ENCODE peak calls at places on chromosomes 5 and 9, in six cellular contexts. One of them, this sample, is unnamed.

GRCh38 chr9:135948873-135949665 is 12.1 kb downstream of the UBAC1 start:
- DNase-seq in PC-3: no peak
- DNase-seq in A549: no peak
- DNase-seq in esophagus muscularis mucosa: no peak
- DNase-seq in right lobe of liver: no peak
- DNase-seq in IMR-90: no peak
- DNase-seq in this sample: peak; percentile 36

GRCh38 chr5:81204205-81204604 is 28.9 kb upstream of the CKMT2 start:
- DNase-seq in PC-3: no peak
- DNase-seq in A549: no peak
- DNase-seq in esophagus muscularis mucosa: no peak
- DNase-seq in right lobe of liver: no peak
- DNase-seq in IMR-90: no peak
- DNase-seq in this sample: no peak

GRCh38 chr5:93990504-93991085 is 249.2 kb upstream of the POU5F2 start:
- DNase-seq in PC-3: no peak
- DNase-seq in A549: no peak
- DNase-seq in esophagus muscularis mucosa: no peak
- DNase-seq in right lobe of liver: no peak
- DNase-seq in IMR-90: peak; percentile 2
- DNase-seq in this sample: no peak

GRCh38 chr9:76717611-76718010 is 46.6 kb upstream of the PCA3 start:
- DNase-seq in PC-3: no peak
- DNase-seq in A549: no peak
- DNase-seq in esophagus muscularis mucosa: no peak
- DNase-seq in right lobe of liver: no peak
- DNase-seq in IMR-90: peak; percentile 4
- DNase-seq in this sample: no peak

GRCh38 chr5:38596997-38597396 is 40.6 kb upstream of the LIFR start:
- DNase-seq in PC-3: no peak
- DNase-seq in A549: no peak
- DNase-seq in esophagus muscularis mucosa: no peak
- DNase-seq in right lobe of liver: no peak
- DNase-seq in IMR-90: no peak
- DNase-seq in this sample: no peak

GRCh38 chr5:125976421-125977060 is 446.7 kb upstream of the GRAMD2B start:
- DNase-seq in PC-3: no peak
- DNase-seq in A549: no peak
- DNase-seq in esophagus muscularis mucosa: no peak
- DNase-seq in right lobe of liver: no peak
- DNase-seq in IMR-90: no peak
- DNase-seq in this sample: no peak

GRCh38 chr5:172935096-172935495 is 24.1 kb upstream of the RPL26L1 start:
- DNase-seq in PC-3: no peak
- DNase-seq in A549: no peak
- DNase-seq in esophagus muscularis mucosa: no peak
- DNase-seq in right lobe of liver: no peak
- DNase-seq in IMR-90: no peak
- DNase-seq in this sample: no peak

GRCh38 chr5:172940242-172941066 is 18.8 kb upstream of the RPL26L1 start:
- DNase-seq in PC-3: no peak
- DNase-seq in A549: no peak
- DNase-seq in esophagus muscularis mucosa: no peak
- DNase-seq in right lobe of liver: no peak
- DNase-seq in IMR-90: no peak
- DNase-seq in this sample: no peak

GRCh38 chr9:81377921-81378320 is 311.4 kb downstream of the TLE1 start:
- DNase-seq in PC-3: no peak
- DNase-seq in A549: no peak
- DNase-seq in esophagus muscularis mucosa: peak; percentile 37
- DNase-seq in right lobe of liver: no peak
- DNase-seq in IMR-90: peak; percentile 7
- DNase-seq in this sample: no peak

GRCh38 chr9:135741276-135742219 is 39.6 kb downstream of the KCNT1 start:
- DNase-seq in PC-3: no peak
- DNase-seq in A549: no peak
- DNase-seq in esophagus muscularis mucosa: no peak
- DNase-seq in right lobe of liver: no peak
- DNase-seq in IMR-90: no peak
- DNase-seq in this sample: no peak

GRCh38 chr5:171757853-171758535 is 27.6 kb upstream of the SMIM23 start:
- DNase-seq in PC-3: peak; percentile 97
- DNase-seq in A549: peak; percentile 78
- DNase-seq in esophagus muscularis mucosa: no peak
- DNase-seq in right lobe of liver: no peak
- DNase-seq in IMR-90: peak; percentile 99
- DNase-seq in this sample: peak; percentile 94

GRCh38 chr5:36602711-36603321 is 3.6 kb upstream of the SLC1A3 start:
- DNase-seq in PC-3: peak; percentile 28
- DNase-seq in A549: peak; percentile 10
- DNase-seq in esophagus muscularis mucosa: no peak
- DNase-seq in right lobe of liver: no peak
- DNase-seq in IMR-90: no peak
- DNase-seq in this sample: no peak

GRCh38 chr9:86322973-86323644 is 31.1 kb downstream of the TUT7 start:
- DNase-seq in PC-3: peak; percentile 74
- DNase-seq in A549: no peak
- DNase-seq in esophagus muscularis mucosa: no peak
- DNase-seq in right lobe of liver: no peak
- DNase-seq in IMR-90: peak; percentile 83
- DNase-seq in this sample: no peak

GRCh38 chr9:13718086-13718485 is 438.6 kb upstream of the MPDZ start:
- DNase-seq in PC-3: peak; percentile 78
- DNase-seq in A549: no peak
- DNase-seq in esophagus muscularis mucosa: no peak
- DNase-seq in right lobe of liver: no peak
- DNase-seq in IMR-90: peak; percentile 9
- DNase-seq in this sample: peak; percentile 72

GRCh38 chr9:127771570-127772189 is 6.8 kb downstream of the SH2D3C start:
- DNase-seq in PC-3: no peak
- DNase-seq in A549: no peak
- DNase-seq in esophagus muscularis mucosa: no peak
- DNase-seq in right lobe of liver: no peak
- DNase-seq in IMR-90: no peak
- DNase-seq in this sample: no peak
- H3K4me1 ChIP-seq in PC-3: peaks cover 4% of the 10 kb centered on the region
- H3K4me1 ChIP-seq in A549: peaks cover 4% of the 10 kb centered on the region
- H3K4me1 ChIP-seq in esophagus muscularis mucosa: peaks cover 27% of the 10 kb centered on the region
- H3K4me1 ChIP-seq in right lobe of liver: peaks cover 6% of the 10 kb centered on the region
- H3K4me1 ChIP-seq in IMR-90: peaks cover 2% of the 10 kb centered on the region
- H3K4me1 ChIP-seq in this sample: peaks cover 8% of the 10 kb centered on the region

DNA sequence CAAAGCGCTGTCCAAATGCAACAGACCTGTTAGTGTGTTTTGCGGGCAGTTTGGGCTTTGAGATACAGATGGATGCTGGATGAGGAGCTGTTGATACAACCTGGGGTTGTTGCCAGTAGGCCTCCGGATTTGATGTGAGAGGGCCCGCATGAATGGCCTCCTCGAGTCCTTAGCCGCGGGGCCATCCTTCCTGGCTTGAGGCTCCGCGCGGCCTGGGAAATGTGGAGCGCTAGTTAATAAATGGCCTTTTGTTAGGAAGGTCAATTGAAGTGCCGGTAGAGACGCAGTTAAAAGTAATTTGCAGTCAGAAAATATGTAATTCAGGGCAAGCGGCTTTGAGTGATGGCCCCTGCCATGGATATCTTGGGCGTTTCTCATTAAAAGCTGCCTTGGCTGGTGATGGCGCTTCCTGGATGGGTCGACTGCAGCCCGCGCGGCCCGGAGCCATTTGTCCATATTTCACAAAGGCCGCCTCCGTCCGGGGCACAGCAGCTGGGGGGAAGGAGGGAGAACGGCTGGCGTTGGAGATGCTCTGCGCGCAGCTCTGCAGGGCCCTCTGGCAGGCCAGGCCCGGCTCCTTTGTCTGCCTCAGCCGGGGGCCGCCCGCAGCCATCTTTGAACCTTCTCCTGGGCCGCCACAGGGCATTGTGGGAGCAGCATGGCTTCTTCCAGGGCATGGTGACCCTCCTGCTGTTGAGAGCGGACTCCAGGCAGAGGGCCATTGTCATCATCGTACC is 11.2 kb downstream of the MVB12B start:
- DNase-seq in PC-3: no peak
- DNase-seq in A549: no peak
- DNase-seq in esophagus muscularis mucosa: no peak
- DNase-seq in right lobe of liver: no peak
- DNase-seq in IMR-90: no peak
- DNase-seq in this sample: no peak
- H3K4me1 ChIP-seq in PC-3: no peaks in the 10 kb centered on the region
- H3K4me1 ChIP-seq in A549: peaks cover 9% of the 10 kb centered on the region
- H3K4me1 ChIP-seq in esophagus muscularis mucosa: peaks cover 61% of the 10 kb centered on the region
- H3K4me1 ChIP-seq in right lobe of liver: peaks cover 11% of the 10 kb centered on the region
- H3K4me1 ChIP-seq in IMR-90: peaks cover 10% of the 10 kb centered on the region
- H3K4me1 ChIP-seq in this sample: no peaks in the 10 kb centered on the region

GRCh38 chr5:149941795-149942194 is 2.8 kb downstream of the PDE6A start:
- DNase-seq in PC-3: no peak
- DNase-seq in A549: no peak
- DNase-seq in esophagus muscularis mucosa: no peak
- DNase-seq in right lobe of liver: no peak
- DNase-seq in IMR-90: no peak
- DNase-seq in this sample: no peak

GRCh38 chr5:149942199-149942598 is 2.4 kb downstream of the PDE6A start:
- DNase-seq in PC-3: no peak
- DNase-seq in A549: no peak
- DNase-seq in esophagus muscularis mucosa: no peak
- DNase-seq in right lobe of liver: no peak
- DNase-seq in IMR-90: no peak
- DNase-seq in this sample: no peak

GRCh38 chr5:149940077-149940574 is 4.5 kb downstream of the PDE6A start:
- DNase-seq in PC-3: peak; percentile 42
- DNase-seq in A549: no peak
- DNase-seq in esophagus muscularis mucosa: no peak
- DNase-seq in right lobe of liver: no peak
- DNase-seq in IMR-90: no peak
- DNase-seq in this sample: peak; percentile 81

GRCh38 chr5:149939572-149939971 is 5.0 kb downstream of the PDE6A start:
- DNase-seq in PC-3: peak; percentile 95
- DNase-seq in A549: peak; percentile 29
- DNase-seq in esophagus muscularis mucosa: no peak
- DNase-seq in right lobe of liver: no peak
- DNase-seq in IMR-90: no peak
- DNase-seq in this sample: peak; percentile 47

DNA sequence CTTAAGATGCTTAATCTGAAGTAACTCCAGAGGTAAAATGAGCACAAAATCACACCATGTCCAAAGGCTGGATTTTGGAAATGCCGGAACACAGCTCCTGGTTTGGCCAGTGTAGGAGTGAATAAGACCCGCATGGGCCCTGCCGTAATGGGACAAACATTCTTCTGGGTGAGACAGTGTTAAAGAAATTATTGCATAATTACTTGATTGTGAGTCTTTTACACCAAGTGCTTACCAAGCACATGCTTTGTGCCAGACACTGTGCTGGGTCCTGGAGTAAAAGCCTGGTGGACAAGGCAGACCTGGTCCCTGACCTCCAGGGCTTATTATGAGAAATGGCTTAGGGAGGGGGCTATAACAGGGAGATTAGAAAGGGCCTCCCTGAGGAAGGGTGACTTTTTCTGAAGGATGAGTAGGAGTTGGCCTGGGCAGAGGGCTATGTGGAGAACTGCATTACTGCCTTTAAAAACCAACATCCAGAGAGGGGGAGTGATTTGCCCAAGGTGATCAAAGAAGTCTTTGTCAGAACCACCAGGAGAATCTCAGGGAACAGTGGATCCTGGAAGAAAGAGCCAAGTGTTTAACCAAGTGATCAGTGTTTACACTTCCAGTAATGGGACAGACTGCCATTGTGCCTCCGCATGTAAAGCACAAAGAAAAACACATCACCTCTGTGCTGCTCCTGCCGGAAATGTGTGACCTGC is 3.5 kb downstream of the PDE6A start:
- DNase-seq in PC-3: peak; percentile 56
- DNase-seq in A549: no peak
- DNase-seq in esophagus muscularis mucosa: no peak
- DNase-seq in right lobe of liver: no peak
- DNase-seq in IMR-90: no peak
- DNase-seq in this sample: peak; percentile 49
- H3K4me1 ChIP-seq in PC-3: peaks cover 58% of the 10 kb centered on the region
- H3K4me1 ChIP-seq in A549: peaks cover 71% of the 10 kb centered on the region
- H3K4me1 ChIP-seq in esophagus muscularis mucosa: peaks cover 5% of the 10 kb centered on the region
- H3K4me1 ChIP-seq in right lobe of liver: no peaks in the 10 kb centered on the region
- H3K4me1 ChIP-seq in IMR-90: peaks cover 10% of the 10 kb centered on the region
- H3K4me1 ChIP-seq in this sample: peaks cover 54% of the 10 kb centered on the region

GRCh38 chr5:116318091-116318854 is 233.4 kb downstream of the COMMD10 start:
- DNase-seq in PC-3: no peak
- DNase-seq in A549: no peak
- DNase-seq in esophagus muscularis mucosa: no peak
- DNase-seq in right lobe of liver: no peak
- DNase-seq in IMR-90: no peak
- DNase-seq in this sample: no peak

GRCh38 chr5:116308391-116308790 is 223.6 kb downstream of the COMMD10 start:
- DNase-seq in PC-3: no peak
- DNase-seq in A549: peak; percentile 6
- DNase-seq in esophagus muscularis mucosa: no peak
- DNase-seq in right lobe of liver: no peak
- DNase-seq in IMR-90: no peak
- DNase-seq in this sample: no peak

GRCh38 chr5:116315531-116315930 is 230.7 kb downstream of the COMMD10 start:
- DNase-seq in PC-3: no peak
- DNase-seq in A549: no peak
- DNase-seq in esophagus muscularis mucosa: no peak
- DNase-seq in right lobe of liver: no peak
- DNase-seq in IMR-90: no peak
- DNase-seq in this sample: no peak

DNA sequence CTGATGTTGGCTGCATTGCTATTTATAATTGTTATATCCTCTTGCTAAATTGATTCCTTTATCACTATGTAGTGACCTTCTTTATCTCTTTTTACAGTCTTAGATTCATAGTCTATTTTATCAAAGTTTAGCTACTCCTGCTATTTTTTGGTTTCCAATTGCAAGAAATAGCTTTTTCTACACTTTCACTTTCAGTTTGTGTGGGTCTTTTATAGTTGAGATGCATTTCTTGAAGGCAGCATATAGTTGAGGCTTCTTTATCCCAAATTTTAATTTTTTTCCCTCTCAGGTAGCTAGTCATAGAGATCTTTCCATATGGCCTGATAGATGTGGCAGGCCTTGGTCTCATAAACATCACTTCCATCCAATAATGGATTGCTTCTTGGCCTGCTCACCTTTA is 228.5 kb downstream of the COMMD10 start:
- DNase-seq in PC-3: no peak
- DNase-seq in A549: no peak
- DNase-seq in esophagus muscularis mucosa: no peak
- DNase-seq in right lobe of liver: no peak
- DNase-seq in IMR-90: no peak
- DNase-seq in this sample: no peak
- H3K4me1 ChIP-seq in PC-3: no peaks in the 10 kb centered on the region
- H3K4me1 ChIP-seq in A549: no peaks in the 10 kb centered on the region
- H3K4me1 ChIP-seq in esophagus muscularis mucosa: no peaks in the 10 kb centered on the region
- H3K4me1 ChIP-seq in right lobe of liver: no peaks in the 10 kb centered on the region
- H3K4me1 ChIP-seq in IMR-90: no peaks in the 10 kb centered on the region
- H3K4me1 ChIP-seq in this sample: no peaks in the 10 kb centered on the region

This sample was measured in mammary epithelial cell.